ENCODE peak calls at places on chromosomes 13 and 19, in four cellular contexts. H is WTC11, O is K562, D is H1. Z is an unnamed sample.

GRCh38 chr19:10642473-10642872 is 11.7 kb upstream of the ILF3 start:
- DNase-seq in O (peak; percentile 5), H (no peak), D (no peak), Z (peak; percentile 20)

GRCh38 chr19:45571457-45572220 is 13.0 kb downstream of the OPA3 start:
- DNase-seq in D (no peak), O (no peak), H (no peak), Z (no peak)

GRCh38 chr19:18771328-18772242 is 19.5 kb downstream of the COMP start:
- DNase-seq in D (no peak), H (peak; percentile 60), O (peak; percentile 50), Z (no peak)

GRCh38 chr19:55146648-55147218 is 2.3 kb downstream of the TNNT1 start:
- DNase-seq in D (peak; percentile 88), H (peak; percentile 89), O (peak; percentile 88), Z (peak; percentile 70)

GRCh38 chr13:113654591-113655357 is 3.2 kb downstream of the ATP4B start:
- DNase-seq in O (no peak), D (no peak), H (peak; percentile 6), Z (no peak)

GRCh38 chr19:10551698-10552301 is 8.1 kb downstream of the ATG4D start:
- DNase-seq in D (no peak), H (peak; percentile 41), O (no peak), Z (no peak)

GRCh38 chr19:34404109-34404909 is at the start of gene PDCD2L:
- DNase-seq in H (peak; percentile 96), O (peak; percentile 95), D (peak; percentile 97), Z (peak; percentile 97)

GRCh38 chr19:17475541-17476115 is 5.3 kb downstream of the SLC27A1 start:
- DNase-seq in O (no peak), H (no peak), D (no peak), Z (no peak)

GRCh38 chr13:22218784-22219183 is 547.9 kb downstream of the FGF9 start:
- DNase-seq in O (no peak), H (no peak), D (no peak), Z (no peak)

GRCh38 chr13:27396252-27396846 is 28.1 kb upstream of the GTF3A start:
- DNase-seq in O (no peak), D (no peak), H (no peak), Z (no peak)
- TF ChIP-seq TEAD4 in O (no peak), D (no peak), H (no peak), Z (no peak)

GRCh38 chr13:106153876-106154275 is 381.6 kb downstream of the EFNB2 start:
- DNase-seq in O (no peak), D (no peak), H (no peak), Z (no peak)

GRCh38 chr13:106155411-106155810 is 380.1 kb downstream of the EFNB2 start:
- DNase-seq in O (no peak), H (no peak), D (no peak), Z (no peak)

GRCh38 chr13:106153041-106153440 is 382.4 kb downstream of the EFNB2 start:
- DNase-seq in D (no peak), H (no peak), O (no peak), Z (no peak)

GRCh38 chr13:106159295-106160195 is 375.9 kb downstream of the EFNB2 start:
- DNase-seq in D (no peak), O (no peak), H (no peak), Z (no peak)

GRCh38 chr13:106156468-106156867 is 379.0 kb downstream of the EFNB2 start:
- DNase-seq in O (no peak), H (no peak), D (no peak), Z (no peak)
- TF ChIP-seq TEAD4 in O (no peak), H (no peak), D (no peak), Z (no peak)

DNA sequence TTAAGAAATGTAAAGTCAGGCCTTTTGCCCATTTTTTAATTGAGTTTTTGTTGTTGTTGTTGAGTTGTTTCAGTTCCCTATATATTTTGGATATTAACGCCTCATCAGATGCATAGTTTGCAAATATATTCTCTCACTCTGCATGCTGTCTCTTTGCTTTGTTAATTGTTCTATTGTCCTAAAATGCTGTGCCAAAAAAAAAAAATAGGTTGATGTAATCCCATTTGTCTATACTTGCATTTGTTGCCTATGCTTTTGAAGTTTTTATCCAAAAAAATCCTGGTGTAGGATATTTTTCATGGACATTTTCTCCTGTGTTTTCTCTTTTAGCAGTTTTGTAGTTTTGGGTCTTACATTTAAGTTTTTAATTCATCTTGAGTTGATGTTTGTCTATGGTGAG is 163.3 kb upstream of the STARD13 start:
- DNase-seq in D (no peak), H (no peak), O (no peak), Z (no peak)
- TF ChIP-seq TEAD4 in D (no peak), H (no peak), O (no peak), Z (no peak)

GRCh38 chr13:34159946-34160345 is 342.0 kb downstream of the RFC3 start:
- DNase-seq in D (no peak), O (no peak), H (no peak), Z (no peak)
- TF ChIP-seq TEAD4 in D (no peak), O (no peak), H (no peak), Z (no peak)

GRCh38 chr19:30036154-30037129 is 94.4 kb downstream of the URI1 start:
- DNase-seq in D (no peak), H (no peak), O (no peak), Z (no peak)
- TF ChIP-seq TEAD4 in D (no peak), H (no peak), O (no peak), Z (no peak)